ENCODE peak calls at places on chromosomes 12 and 14, in four cellular contexts. X, J, W and E are unnamed samples.

GRCh38 chr14:99037777-99038176 is 234.2 kb downstream of the BCL11B start:
- DNase-seq in J (no peak), W (no peak), X (peak; percentile 62), E (no peak)

GRCh38 chr12:59649203-59649602 is 53.4 kb downstream of the SLC16A7 start:
- DNase-seq in J (no peak), W (no peak), X (no peak), E (peak; percentile 74)

GRCh38 chr12:79614730-79615129 is 76.0 kb downstream of the PAWR start:
- DNase-seq in J (no peak), X (no peak), W (no peak), E (peak; percentile 30)

GRCh38 chr12:53899230-53899629 is 39.4 kb upstream of the HOXC13 start:
- DNase-seq in W (no peak), X (no peak), J (no peak), E (no peak)

GRCh38 chr12:82652071-82652470 is 34.6 kb upstream of the TMTC2 start:
- DNase-seq in W (no peak), X (no peak), J (no peak), E (no peak)

GRCh38 chr14:59239030-59239429 is 50.6 kb downstream of the DAAM1 start:
- DNase-seq in X (no peak), W (no peak), J (no peak), E (no peak)

GRCh38 chr14:75292886-75293285 is 14.3 kb downstream of the FOS start:
- DNase-seq in X (no peak), W (no peak), J (no peak), E (no peak)

GRCh38 chr12:75414671-75415070 is 23.8 kb downstream of the GLIPR1L2 start:
- DNase-seq in W (no peak), X (no peak), J (no peak), E (no peak)

GRCh38 chr12:68240975-68241374 is 12.4 kb downstream of the IL22 start:
- DNase-seq in W (peak; percentile 25), X (no peak), J (peak; percentile 89), E (peak; percentile 61)

GRCh38 chr12:21906919-21907642 is 34.1 kb downstream of the ABCC9 start:
- DNase-seq in X (no peak), J (no peak), W (no peak), E (peak; percentile 29)

GRCh38 chr14:38971258-38971921 is 131.6 kb downstream of the SEC23A start:
- DNase-seq in W (no peak), J (no peak), X (no peak), E (no peak)

GRCh38 chr14:71036433-71036832 is 129.2 kb downstream of the PCNX1 start:
- DNase-seq in X (no peak), W (no peak), J (no peak), E (no peak)

GRCh38 chr14:34826661-34827060 is 48.5 kb downstream of the BAZ1A start:
- DNase-seq in X (no peak), J (no peak), W (peak; percentile 32), E (peak; percentile 14)

GRCh38 chr12:22709292-22709691 is 84.3 kb downstream of the ETNK1 start:
- DNase-seq in J (peak; percentile 82), W (peak; percentile 24), X (no peak), E (peak; percentile 29)

GRCh38 chr12:14247166-14247565 is 118.3 kb upstream of the ATF7IP start:
- DNase-seq in J (no peak), W (no peak), X (no peak), E (no peak)

GRCh38 chr14:37230551-37231194 is 32.9 kb downstream of the MIPOL1 start:
- DNase-seq in W (peak; percentile 31), X (no peak), J (peak; percentile 67), E (peak; percentile 95)

GRCh38 chr12:57477710-57478681 is 1.7 kb downstream of the ARHGAP9 start:
- DNase-seq in J (no peak), W (no peak), X (no peak), E (no peak)

GRCh38 chr14:68284333-68284732 is 464.8 kb downstream of the RAD51B start:
- DNase-seq in W (no peak), J (no peak), X (no peak), E (peak; percentile 51)

GRCh38 chr12:645563-646071 is 17.6 kb downstream of the NINJ2 start:
- DNase-seq in X (no peak), W (peak; percentile 17), J (no peak), E (peak; percentile 46)

GRCh38 chr12:113844495-113845175 is 121.5 kb downstream of the RBM19 start:
- DNase-seq in X (no peak), W (no peak), J (no peak), E (no peak)

GRCh38 chr14:66105819-66106218 is 380.4 kb upstream of the CCDC196 start:
- DNase-seq in W (peak; percentile 73), X (no peak), J (no peak), E (peak; percentile 48)

GRCh38 chr14:100565650-100566049 is 21.6 kb downstream of the BEGAIN start:
- DNase-seq in X (no peak), J (no peak), W (no peak), E (no peak)

GRCh38 chr14:88218119-88218915 is 104.8 kb downstream of the KCNK10 start:
- DNase-seq in W (no peak), J (no peak), X (no peak), E (no peak)

GRCh38 chr14:71193663-71194062 is 286.4 kb downstream of the PCNX1 start:
- DNase-seq in W (no peak), X (no peak), J (no peak), E (no peak)

GRCh38 chr14:91975763-91976162 is 28.3 kb upstream of the FBLN5 start:
- DNase-seq in X (no peak), J (no peak), W (no peak), E (no peak)

GRCh38 chr14:72172075-72172474 is 239.8 kb downstream of the RGS6 start:
- DNase-seq in J (no peak), X (no peak), W (no peak), E (no peak)

GRCh38 chr14:104146651-104147345 is 8.4 kb downstream of the KIF26A start:
- DNase-seq in J (no peak), W (no peak), X (peak; percentile 20), E (no peak)

GRCh38 chr14:105382343-105383082 is 15.8 kb upstream of the TEX22 start:
- DNase-seq in W (no peak), J (no peak), X (no peak), E (no peak)

GRCh38 chr14:105126126-105126969 is 42.2 kb downstream of the JAG2 start:
- DNase-seq in X (no peak), W (no peak), J (no peak), E (no peak)

GRCh38 chr14:89417469-89418225 is 614 bp upstream of the FOXN3 start:
- DNase-seq in W (peak; percentile 35), J (peak; percentile 63), X (peak; percentile 49), E (peak; percentile 69)

GRCh38 chr12:108772247-108772646 is 40.9 kb upstream of the CORO1C start:
- DNase-seq in W (no peak), X (no peak), J (peak; percentile 98), E (no peak)

GRCh38 chr12:95146767-95147166 is 70.5 kb downstream of the FGD6 start:
- DNase-seq in X (no peak), J (no peak), W (no peak), E (no peak)
- H3K9ac ChIP-seq in X (no peak overlapping the region), J (no peak overlapping the region), W (no peak overlapping the region), E (no peak overlapping the region)

GRCh38 chr14:26017270-26017669 is 580.6 kb downstream of the NOVA1 start:
- DNase-seq in W (no peak), X (no peak), J (no peak), E (no peak)
- H3K9me3 ChIP-seq in W (peaks cover 26% of the 10 kb centered on the region), X (no peaks in the 10 kb centered on the region), J (no peaks in the 10 kb centered on the region), E (peaks cover 2% of the 10 kb centered on the region)

DNA sequence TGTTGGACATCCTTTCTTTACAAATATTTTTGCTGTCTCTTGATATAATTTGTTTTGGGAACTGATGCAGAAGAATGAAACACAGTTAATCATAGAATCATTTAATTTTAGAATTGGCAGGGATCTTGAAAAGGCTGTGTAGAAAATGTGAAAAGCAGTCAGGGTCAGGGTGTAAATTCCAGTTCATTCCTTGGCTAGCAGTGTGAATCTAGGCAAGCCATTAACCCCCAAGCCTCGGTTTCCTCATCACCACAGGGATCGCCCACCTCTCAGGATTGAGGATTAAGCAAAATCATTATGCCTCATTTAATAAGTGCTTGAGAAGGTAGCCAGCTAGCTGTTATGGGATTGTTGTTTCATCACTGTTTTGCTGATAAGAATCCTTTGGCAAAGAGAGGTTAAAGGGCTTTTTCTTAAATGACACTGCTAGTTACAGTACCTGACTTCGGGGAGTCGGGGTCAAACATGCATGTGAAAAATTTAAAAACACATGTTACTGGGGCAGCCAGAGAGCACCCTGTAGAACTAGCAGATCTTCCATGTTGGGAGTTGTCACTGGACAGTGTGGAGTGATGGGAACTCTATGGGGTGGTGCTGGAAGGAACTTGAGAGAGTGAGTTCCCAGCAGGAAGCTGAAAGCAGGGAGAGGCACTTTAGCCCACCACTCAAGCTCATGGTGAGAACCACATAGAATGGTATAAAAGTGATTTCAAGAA is 10.7 kb downstream of the TNFRSF1A start:
- DNase-seq in W (no peak), J (no peak), X (no peak), E (no peak)
- H3K4me1 ChIP-seq in W (peaks cover 55% of the 10 kb centered on the region), J (peaks cover 27% of the 10 kb centered on the region), X (peaks cover 6% of the 10 kb centered on the region), E (peaks cover 86% of the 10 kb centered on the region)

GRCh38 chr12:50927766-50928224 is 24.5 kb upstream of the HIGD1C start:
- DNase-seq in J (peak; percentile 10), X (no peak), W (no peak), E (no peak)

GRCh38 chr12:50925920-50926319 is 26.4 kb upstream of the HIGD1C start:
- DNase-seq in W (no peak), X (no peak), J (no peak), E (no peak)

GRCh38 chr12:50928392-50928791 is 24.0 kb upstream of the HIGD1C start:
- DNase-seq in W (peak; percentile 40), J (no peak), X (no peak), E (no peak)

GRCh38 chr12:50926415-50926814 is 25.9 kb upstream of the HIGD1C start:
- DNase-seq in J (no peak), X (no peak), W (no peak), E (no peak)

DNA sequence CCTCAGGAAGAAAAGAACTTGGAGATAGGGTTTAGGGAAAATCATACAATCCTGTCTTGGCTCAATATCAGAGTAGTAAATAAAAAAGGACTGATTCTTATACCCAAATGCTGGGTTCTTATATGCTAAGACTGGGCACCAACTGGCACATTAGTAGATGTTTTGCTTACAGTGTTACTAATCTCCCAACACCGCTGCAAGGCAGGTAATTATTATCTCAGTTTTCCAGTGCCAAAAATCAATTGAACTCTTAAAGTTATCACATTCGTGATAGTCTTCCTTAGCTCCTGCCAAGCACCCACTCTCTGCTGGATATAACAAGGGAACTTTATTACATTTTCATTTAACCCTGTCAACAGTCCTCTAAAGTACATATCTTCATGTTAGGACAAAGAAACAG is 25.0 kb upstream of the HIGD1C start:
- DNase-seq in X (no peak), W (no peak), J (no peak), E (no peak)
- H3K9ac ChIP-seq in X (no peak overlapping the region), W (no peak overlapping the region), J (peak overlapping the region; percentile 79), E (peak overlapping the region; percentile 99)

DNA sequence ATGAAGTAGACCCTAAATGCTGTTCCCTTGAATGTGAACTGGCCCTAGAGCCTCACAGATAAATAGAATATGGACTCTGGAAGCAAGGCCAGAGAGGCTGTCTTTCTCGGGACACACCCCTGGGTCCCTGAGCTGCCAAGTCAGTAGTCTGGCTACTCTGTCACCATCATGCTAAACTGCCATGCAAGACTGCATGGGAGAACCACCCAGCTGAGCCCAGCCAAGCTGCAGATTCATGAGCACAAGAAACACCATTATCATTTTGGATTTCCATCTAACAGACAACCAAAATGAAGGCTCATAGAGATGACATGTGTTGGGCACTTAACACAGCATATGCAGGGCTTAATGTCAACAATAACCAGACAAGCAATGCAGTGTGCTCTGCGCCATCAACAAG is 53.3 kb downstream of the CHGA start:
- DNase-seq in J (no peak), W (no peak), X (no peak), E (no peak)
- H3K9me3 ChIP-seq in J (no peaks in the 10 kb centered on the region), W (peaks cover 2% of the 10 kb centered on the region), X (peaks cover 15% of the 10 kb centered on the region), E (peaks cover 14% of the 10 kb centered on the region)